ENCODE peak calls at places on chromosome 4, in four cellular contexts. P, U, K and M are unnamed samples.

GRCh38 chr4:2412885-2413716 is 5.3 kb downstream of the ZFYVE28 start:
- DNase-seq in P (peak), U (peak), K (peak), M (peak)

GRCh38 chr4:168615294-168615693 is 118.4 kb downstream of the PALLD start:
- DNase-seq in P (no peak), U (no peak), K (peak), M (no peak)

GRCh38 chr4:153448003-153448731 is 18.0 kb upstream of the TMEM131L start:
- DNase-seq in P (no peak), U (no peak), K (peak), M (no peak)

GRCh38 chr4:147678796-147679549 is 5.0 kb downstream of the PRMT9 start:
- DNase-seq in P (peak), U (no peak), K (peak), M (no peak)

GRCh38 chr4:109303141-109303499 is 662 bp upstream of the COL25A1 start:
- DNase-seq in P (no peak), U (no peak), K (peak), M (no peak)

GRCh38 chr4:53019485-53020382 is 157.6 kb downstream of the RASL11B start:
- DNase-seq in P (no peak), U (no peak), K (peak), M (no peak)

GRCh38 chr4:47490550-47490949 is 5.5 kb downstream of the ATP10D start:
- DNase-seq in P (peak), U (peak), K (peak), M (peak)

GRCh38 chr4:2570551-2571222 is 34.2 kb downstream of the FAM193A start:
- DNase-seq in P (no peak), U (no peak), K (no peak), M (no peak)

GRCh38 chr4:24850669-24851068 is 55.3 kb downstream of the SOD3 start:
- DNase-seq in P (no peak), U (peak), K (peak), M (no peak)

GRCh38 chr4:15040916-15041463 is 38.7 kb downstream of the CPEB2 start:
- DNase-seq in P (no peak), U (no peak), K (peak), M (no peak)

GRCh38 chr4:76407440-76408119 is 13.4 kb downstream of the CCDC158 start:
- DNase-seq in P (no peak), U (no peak), K (no peak), M (no peak)

DNA sequence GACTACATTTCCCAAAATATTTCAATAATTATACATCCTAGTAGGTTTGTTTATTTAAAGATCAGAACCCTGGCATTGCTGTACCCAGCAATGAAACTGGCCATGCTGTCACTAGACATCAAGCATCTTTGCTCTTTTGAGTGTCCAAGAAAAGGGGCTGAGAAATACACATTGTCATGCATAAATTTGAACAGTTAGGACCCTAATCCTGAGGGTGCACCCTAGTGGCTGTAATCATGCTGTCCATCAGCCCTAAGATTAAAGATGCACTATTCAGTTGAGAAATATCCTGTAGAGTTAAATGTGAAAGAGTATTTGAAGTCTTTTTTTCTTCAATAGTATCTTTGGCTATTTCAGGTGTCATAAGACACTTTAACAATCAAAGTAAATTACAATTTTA is 108.8 kb downstream of the NFKB1 start:
- DNase-seq in P (no peak), U (no peak), K (peak), M (no peak)
- TF ChIP-seq CTCF in P (peak), U (peak), K (peak), M (no peak)

GRCh38 chr4:174871407-174871806 is 42.4 kb upstream of the GLRA3 start:
- DNase-seq in P (no peak), U (no peak), K (no peak), M (no peak)

GRCh38 chr4:174869334-174869733 is 40.3 kb upstream of the GLRA3 start:
- DNase-seq in P (no peak), U (no peak), K (no peak), M (no peak)

GRCh38 chr4:174874898-174875297 is 43.3 kb upstream of the ADAM29 start:
- DNase-seq in P (no peak), U (no peak), K (no peak), M (no peak)

GRCh38 chr4:174870311-174870710 is 41.3 kb upstream of the GLRA3 start:
- DNase-seq in P (no peak), U (no peak), K (no peak), M (no peak)

DNA sequence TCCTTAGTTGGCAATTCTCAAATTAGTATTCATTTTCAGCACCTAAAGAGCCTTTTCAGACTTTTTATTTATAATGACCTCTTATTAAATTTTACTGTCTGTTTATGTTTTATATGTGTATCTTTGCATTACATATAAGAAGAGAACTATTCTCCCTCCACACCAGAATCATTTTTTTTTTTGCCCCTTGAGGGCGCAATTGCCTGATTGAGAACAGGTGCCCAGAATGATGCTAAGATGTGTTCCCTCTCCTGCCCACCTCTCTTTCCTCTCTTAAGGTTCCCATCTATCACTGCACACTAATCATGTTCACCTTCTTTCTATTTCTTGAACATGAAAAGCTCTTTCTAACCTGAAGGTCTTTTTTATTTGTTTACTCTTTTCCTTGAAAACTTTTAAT is 44.2 kb upstream of the ADAM29 start:
- DNase-seq in P (no peak), U (no peak), K (no peak), M (no peak)
- TF ChIP-seq CTCF in P (peak), U (no peak), K (no peak), M (peak)

GRCh38 chr4:186726150-186726439 is 2.4 kb upstream of the FAT1 start:
- DNase-seq in P (no peak), U (no peak), K (no peak), M (no peak)
- TF ChIP-seq CTCF in P (no peak), U (no peak), K (no peak), M (no peak)

GRCh38 chr4:35151816-35152572 is 1092.3 kb downstream of the ARAP2 start:
- DNase-seq in P (peak), U (peak), K (no peak), M (peak)
- TF ChIP-seq CTCF in P (peak), U (peak), K (peak), M (peak)

GRCh38 chr4:57405359-57405758 is 295.2 kb upstream of the IGFBP7 start:
- DNase-seq in P (no peak), U (no peak), K (peak), M (no peak)

DNA sequence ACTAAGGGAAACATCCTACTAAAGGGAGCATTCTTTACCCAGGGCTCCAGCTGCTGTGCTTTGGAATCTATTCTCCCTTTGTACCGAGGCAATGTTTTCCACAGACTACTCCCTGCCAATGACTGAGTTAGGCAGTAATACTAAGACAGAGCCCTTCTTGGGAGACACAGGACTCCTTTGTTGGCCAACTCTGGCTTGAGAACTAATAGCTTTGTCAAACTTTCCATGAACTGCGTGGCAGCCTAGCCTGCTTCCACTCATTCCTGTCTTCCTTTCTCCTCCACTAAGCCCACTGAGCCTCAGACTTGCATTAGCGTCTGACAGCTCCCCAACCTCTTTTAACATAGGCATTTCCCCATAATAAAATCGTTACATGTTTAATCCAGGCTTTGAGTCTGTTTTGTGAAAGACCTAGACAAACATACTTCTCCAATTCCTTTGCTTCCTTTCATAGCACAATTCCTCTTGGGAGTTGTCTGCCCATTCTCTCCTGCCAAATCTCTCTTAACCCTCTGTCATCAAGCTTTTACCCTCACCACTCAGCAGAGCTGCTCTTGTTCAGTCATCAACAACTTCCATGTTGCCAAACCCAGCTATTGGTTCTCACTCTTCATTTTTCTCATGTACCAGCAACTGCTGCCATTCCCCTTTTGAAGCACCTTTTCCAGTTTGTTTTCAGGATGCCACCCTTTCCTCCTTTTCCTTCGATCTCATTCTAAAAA is 300.3 kb upstream of the IGFBP7 start:
- DNase-seq in P (no peak), U (no peak), K (no peak), M (no peak)
- TF ChIP-seq CTCF in P (no peak), U (no peak), K (no peak), M (no peak)

GRCh38 chr4:112327950-112328349 is 30.8 kb downstream of the ALPK1 start:
- DNase-seq in P (no peak), U (peak), K (peak), M (no peak)
- TF ChIP-seq CTCF in P (peak), U (peak), K (peak), M (peak)